ENCODE peak calls at places on chromosome 1, in seven cellular contexts. B is CD8-positive, alpha-beta T cell; O is psoas muscle; Q is epithelial cell of prostate; A is heart left ventricle; S is A673; J is MM.1S. L is an unnamed sample.

GRCh38 chr1:12552111-12552888 is 65.7 kb downstream of the DHRS3 start:
- DNase-seq in B (no peak), O (no peak), Q (no peak), A (no peak), S (no peak), J (no peak), L (no peak)

GRCh38 chr1:58249371-58249728 is 297.2 kb downstream of the OMA1 start:
- DNase-seq in B (no peak), O (no peak), Q (no peak), A (no peak), S (peak; percentile 3), J (no peak), L (no peak)

GRCh38 chr1:221782461-221782860 is 40.6 kb upstream of the DUSP10 start:
- DNase-seq in B (no peak), O (no peak), Q (no peak), A (no peak), S (no peak), J (no peak), L (no peak)

GRCh38 chr1:47317841-47318240 is 3.9 kb upstream of the STIL start:
- DNase-seq in B (no peak), O (no peak), Q (no peak), A (no peak), S (no peak), J (no peak), L (no peak)

GRCh38 chr1:6495041-6495441 is 3.6 kb upstream of the PLEKHG5 start:
- DNase-seq in B (no peak), O (no peak), Q (no peak), A (no peak), S (no peak), J (no peak), L (no peak)

GRCh38 chr1:182974792-182975191 is 21.8 kb upstream of the SHCBP1L start:
- DNase-seq in B (no peak), O (no peak), Q (no peak), A (no peak), S (no peak), J (no peak), L (no peak)

GRCh38 chr1:22763479-22764200 is 53.0 kb downstream of the EPHB2 start:
- DNase-seq in B (no peak), O (no peak), Q (no peak), A (no peak), S (no peak), J (no peak), L (no peak)

GRCh38 chr1:3056641-3057040 is 12.4 kb upstream of the PRDM16 start:
- DNase-seq in B (no peak), O (no peak), Q (no peak), A (no peak), S (no peak), J (no peak), L (no peak)

GRCh38 chr1:239536165-239536849 is 149.9 kb downstream of the CHRM3 start:
- DNase-seq in B (no peak), O (no peak), Q (no peak), A (no peak), S (no peak), J (no peak), L (no peak)

GRCh38 chr1:17215545-17215890 is 10.6 kb downstream of the PADI1 start:
- DNase-seq in B (no peak), O (no peak), Q (no peak), A (no peak), S (no peak), J (no peak), L (no peak)

GRCh38 chr1:235675152-235675890 is 25.7 kb upstream of the GNG4 start:
- DNase-seq in B (no peak), O (no peak), Q (peak; percentile 2), A (no peak), S (no peak), J (no peak), L (no peak)

GRCh38 chr1:203534526-203534925 is 40.6 kb downstream of the OPTC start:
- DNase-seq in B (no peak), O (peak; percentile 79), Q (peak; percentile 91), A (no peak), S (no peak), J (no peak), L (no peak)

GRCh38 chr1:184324972-184325371 is 61.9 kb upstream of the C1orf21 start:
- DNase-seq in B (no peak), O (no peak), Q (no peak), A (no peak), S (peak; percentile 10), J (no peak), L (no peak)

DNA sequence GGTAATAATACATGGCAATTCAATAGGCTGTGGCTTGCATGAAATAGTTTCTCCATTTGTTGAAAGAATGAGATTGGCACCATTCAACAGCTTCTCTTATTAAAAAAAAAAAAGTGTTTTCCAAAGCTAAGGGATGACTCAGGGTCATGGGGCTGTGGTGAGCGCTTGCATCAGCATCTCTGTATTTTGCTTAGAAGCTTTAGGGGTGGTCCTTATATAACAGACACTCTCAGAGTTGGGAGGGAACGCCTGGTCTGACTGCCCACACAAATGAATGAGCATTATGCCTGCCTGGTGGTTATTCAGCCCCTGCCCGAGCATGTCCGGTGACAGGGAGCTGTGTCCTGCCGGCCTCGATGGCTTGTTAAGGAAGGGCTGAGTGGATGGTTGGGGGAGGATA is 110.7 kb downstream of the CNIH3 start:
- DNase-seq in B (no peak), O (peak; percentile 41), Q (peak; percentile 77), A (no peak), S (no peak), J (no peak), L (peak; percentile 91)
- H3K27ac ChIP-seq in B (no peak overlapping the region), O (no peak overlapping the region), Q (peak overlapping the region; percentile 78), A (no peak overlapping the region), S (no peak overlapping the region), J (no peak overlapping the region), L (no peak overlapping the region)

GRCh38 chr1:37513795-37514349 is 694 bp downstream of the MEAF6 start:
- DNase-seq in B (peak; percentile 5), O (no peak), Q (no peak), A (no peak), S (peak; percentile 17), J (peak; percentile 65), L (peak; percentile 8)
- H3K27ac ChIP-seq in B (peak overlapping the region; percentile 78), O (peak overlapping the region; percentile 96), Q (peak overlapping the region; percentile 85), A (peak overlapping the region; percentile 95), S (peak overlapping the region; percentile 92), J (peak overlapping the region; percentile 35), L (peak overlapping the region; percentile 79)

DNA sequence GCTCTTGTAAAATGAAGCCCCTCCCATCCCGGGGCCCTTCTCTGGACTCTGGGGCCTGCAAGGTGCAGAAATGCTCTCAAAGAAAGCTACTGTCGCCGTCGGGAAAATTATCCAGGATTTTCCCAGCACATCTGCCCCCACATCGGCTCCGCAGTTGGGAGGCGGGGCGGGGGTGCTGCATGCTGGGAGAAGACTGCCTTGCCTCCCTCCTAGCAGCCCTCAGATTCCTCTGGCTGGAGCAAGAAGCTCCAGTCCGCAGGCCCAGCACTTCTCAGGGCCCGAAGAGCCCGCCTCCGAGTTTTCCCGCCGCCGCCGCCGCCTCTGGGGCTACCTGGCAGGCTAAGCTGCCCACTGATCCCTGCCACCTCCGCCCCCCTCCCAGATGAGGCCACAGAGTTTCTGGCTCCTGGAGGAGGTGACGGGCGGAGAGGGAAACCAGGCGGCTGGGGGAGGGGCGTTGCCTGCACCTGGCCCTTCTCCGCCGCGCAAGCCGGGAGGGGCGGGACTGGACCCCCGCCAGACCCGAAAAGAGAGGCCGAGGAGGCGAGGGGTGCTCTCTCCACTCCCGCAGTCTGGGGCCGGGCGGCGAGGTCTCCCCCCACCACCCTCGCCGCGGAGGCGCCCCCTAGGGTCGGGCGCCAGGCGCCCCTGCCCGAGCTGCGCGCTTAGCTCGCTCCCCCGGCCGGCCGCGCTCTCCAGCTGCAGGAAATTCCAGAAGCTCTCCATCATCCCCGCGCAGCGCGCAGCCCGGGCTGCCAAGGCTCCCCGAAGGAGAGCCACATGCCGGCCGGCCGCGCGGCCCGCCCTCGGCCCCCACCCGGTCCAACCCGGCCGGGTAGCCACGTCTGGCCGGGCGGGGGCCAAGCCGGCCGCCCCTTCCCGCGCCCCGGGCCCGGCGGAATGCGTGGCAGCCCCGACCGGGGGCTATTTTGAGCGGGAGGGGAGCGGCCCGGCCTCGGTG is 28.8 kb downstream of the AHDC1 start:
- DNase-seq in B (no peak), O (peak; percentile 83), Q (no peak), A (peak; percentile 92), S (peak; percentile 75), J (no peak), L (peak; percentile 90)
- H3K27ac ChIP-seq in B (no peak overlapping the region), O (peak overlapping the region; percentile 94), Q (peak overlapping the region; percentile 69), A (peak overlapping the region; percentile 93), S (no peak overlapping the region), J (no peak overlapping the region), L (peak overlapping the region; percentile 95)

GRCh38 chr1:111958075-111958474 is 31.4 kb downstream of the KCND3 start:
- DNase-seq in B (no peak), O (no peak), Q (no peak), A (no peak), S (no peak), J (no peak), L (no peak)
- H3K27ac ChIP-seq in B (no peak overlapping the region), O (no peak overlapping the region), Q (no peak overlapping the region), A (no peak overlapping the region), S (no peak overlapping the region), J (no peak overlapping the region), L (no peak overlapping the region)

DNA sequence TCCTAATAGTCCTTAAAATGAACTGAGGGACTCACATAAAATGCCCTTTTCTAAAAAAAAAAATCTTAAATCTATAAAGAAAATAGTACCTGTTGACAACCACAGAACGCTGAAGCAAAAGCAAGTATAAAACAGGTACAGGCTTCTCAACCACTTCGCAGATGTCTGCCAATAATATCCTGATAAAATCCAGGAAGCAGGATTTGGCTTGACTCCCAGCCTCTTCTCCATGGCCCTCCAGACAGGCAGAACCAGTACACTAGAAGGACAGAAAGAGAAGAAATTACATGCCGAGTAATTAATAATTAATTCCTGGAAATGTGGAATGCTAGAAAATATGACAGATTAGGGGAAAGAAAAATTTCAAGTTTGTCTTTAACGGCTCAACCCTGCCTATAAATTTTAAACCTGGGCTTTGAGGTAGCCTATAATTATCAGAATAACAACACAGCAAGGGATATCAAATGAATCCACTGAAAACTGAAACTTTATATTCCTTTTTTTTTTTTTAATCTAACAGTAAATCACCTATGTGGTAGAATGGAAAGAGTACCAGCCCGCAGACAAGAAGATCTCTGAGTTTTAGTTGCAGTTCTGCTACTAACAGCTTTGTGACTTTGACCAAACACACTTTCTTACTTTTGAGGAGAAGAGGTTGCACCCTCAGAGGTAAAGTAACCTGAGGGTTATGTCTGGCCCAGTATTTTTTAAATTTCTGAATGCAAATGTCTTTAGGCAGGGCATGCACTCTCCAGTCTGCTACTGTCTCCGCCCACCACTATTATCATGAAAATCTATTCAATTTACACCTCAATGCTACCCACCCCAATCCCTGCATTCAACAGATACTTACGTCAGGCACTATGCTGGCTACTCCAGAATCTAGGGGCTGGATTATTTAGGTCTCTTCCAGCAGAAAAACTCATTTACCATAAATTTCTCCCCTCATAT is 2.7 kb downstream of the KIAA0319L start:
- DNase-seq in B (no peak), O (no peak), Q (no peak), A (peak; percentile 48), S (no peak), J (no peak), L (no peak)
- H3K27ac ChIP-seq in B (no peak overlapping the region), O (peak overlapping the region; percentile 99), Q (peak overlapping the region; percentile 90), A (peak overlapping the region; percentile 30), S (no peak overlapping the region), J (no peak overlapping the region), L (no peak overlapping the region)

GRCh38 chr1:100785399-100786082 is 66.0 kb downstream of the VCAM1 start:
- DNase-seq in B (no peak), O (no peak), Q (no peak), A (no peak), S (peak; percentile 54), J (no peak), L (no peak)
- H3K27ac ChIP-seq in B (no peak overlapping the region), O (no peak overlapping the region), Q (no peak overlapping the region), A (no peak overlapping the region), S (no peak overlapping the region), J (no peak overlapping the region), L (no peak overlapping the region)

L was measured in cardiac muscle cell.